ENCODE peak calls at places on chromosomes 16 and 17, in eight cellular contexts. E is Ammon's horn; S is ascending aorta; T is cardiac fibroblast; C is nucleus accumbens; X is adipocyte; G is adrenal gland; D is stimulated activated CD4-positive, alpha-beta T cell treated with anti-CD3 and anti-CD28 coated beads, Interleukin-4, amount 100 ng/mL, for 48 hours. K is an unnamed sample.

GRCh38 chr16:72819345-72819744 is 228.6 kb downstream of the ZFHX3 start:
- DNase-seq in E (no peak), T (peak), D (no peak), S (no peak), C (no peak), X (peak), G (peak), K (no peak)

GRCh38 chr17:71071837-71072236 is 902.5 kb downstream of the KCNJ2 start:
- DNase-seq in E (no peak), S (no peak), T (peak), X (peak), G (no peak), C (no peak), D (no peak), K (no peak)

GRCh38 chr17:57823469-57824401 is 26.1 kb downstream of the MRPS23 start:
- DNase-seq in E (no peak), X (no peak), T (peak), C (no peak), D (no peak), S (no peak), G (no peak), K (no peak)

GRCh38 chr17:81427446-81428120 is 32.3 kb downstream of the BAHCC1 start:
- DNase-seq in T (no peak), X (no peak), E (peak), D (no peak), G (no peak), S (no peak), C (peak), K (peak)

GRCh38 chr17:1957037-1957436 is 68.1 kb downstream of the RTN4RL1 start:
- DNase-seq in X (peak), G (no peak), E (no peak), D (no peak), S (no peak), C (no peak), T (no peak), K (no peak)

GRCh38 chr17:65684631-65685030 is 123.2 kb upstream of the AXIN2 start:
- DNase-seq in S (no peak), D (no peak), X (peak), G (no peak), T (peak), E (no peak), C (no peak), K (no peak)

GRCh38 chr17:64773836-64774761 is 112.0 kb upstream of the SMURF2 start:
- DNase-seq in S (no peak), X (peak), C (no peak), G (peak), T (peak), D (no peak), E (no peak), K (no peak)

GRCh38 chr16:21597571-21598030 is 1.8 kb upstream of the METTL9 start:
- DNase-seq in C (no peak), T (no peak), X (no peak), G (no peak), S (no peak), E (no peak), D (no peak), K (no peak)

GRCh38 chr17:51228177-51228576 is 31.7 kb downstream of the MBTD1 start:
- DNase-seq in X (peak), S (no peak), E (peak), T (peak), G (no peak), D (no peak), C (no peak), K (no peak)

GRCh38 chr17:75878174-75878998 is at the start of gene TRIM47:
- DNase-seq in D (no peak), C (peak), X (peak), G (peak), S (no peak), E (peak), T (peak), K (peak)

GRCh38 chr16:15928261-15929104 is 20.9 kb upstream of the ABCC1 start:
- DNase-seq in E (no peak), G (no peak), S (no peak), D (no peak), X (no peak), C (no peak), T (no peak), K (no peak)

GRCh38 chr16:76123966-76124365 is 153.2 kb upstream of the CNTNAP4 start:
- DNase-seq in T (no peak), S (no peak), G (no peak), X (no peak), E (no peak), C (no peak), D (no peak), K (no peak)

GRCh38 chr17:34241062-34241461 is 14.0 kb upstream of the CCL2 start:
- DNase-seq in T (peak), E (peak), S (no peak), D (no peak), C (no peak), X (peak), G (peak), K (peak)

GRCh38 chr17:43570518-43570928 is 24.4 kb upstream of the ETV4 start:
- DNase-seq in G (no peak), E (peak), X (peak), C (no peak), T (no peak), D (no peak), S (no peak), K (no peak)

GRCh38 chr16:74736531-74737157 is 36.0 kb upstream of the MLKL start:
- DNase-seq in E (no peak), D (no peak), S (no peak), C (no peak), G (no peak), T (no peak), X (no peak), K (no peak)

GRCh38 chr16:69476920-69477418 is 52.5 kb downstream of the CYB5B start:
- DNase-seq in D (no peak), G (no peak), X (peak), S (no peak), E (no peak), T (peak), C (no peak), K (no peak)

GRCh38 chr16:51355195-51355594 is 204.1 kb upstream of the SALL1 start:
- DNase-seq in C (no peak), T (no peak), G (no peak), D (no peak), X (no peak), E (no peak), S (no peak), K (no peak)

GRCh38 chr16:86577314-86577971 is 906 bp upstream of the FOXL1 start:
- DNase-seq in E (no peak), G (no peak), C (no peak), D (no peak), S (no peak), T (no peak), X (no peak), K (no peak)

GRCh38 chr17:70078549-70078948 is 3.5 kb downstream of the KCNJ16 start:
- DNase-seq in G (no peak), D (no peak), E (no peak), T (no peak), S (no peak), X (no peak), C (no peak), K (no peak)

K was measured in pancreas.